ENCODE peak calls at places on chromosomes 1 and 21, in four cellular contexts. F is SJCRH30, U is brain microvascular endothelial cell, H is IMR-90. P is an unnamed sample.

GRCh38 chr21:45152265-45152746 is 77.9 kb downstream of the ADARB1 start:
- DNase-seq in F (no peak), U (peak; percentile 61), H (no peak), P (no peak)

GRCh38 chr1:169091480-169091941 is 15.0 kb upstream of the ATP1B1 start:
- DNase-seq in F (no peak), U (peak; percentile 35), H (peak; percentile 51), P (no peak)

GRCh38 chr1:159023723-159024122 is 14.0 kb downstream of the IFI16 start:
- DNase-seq in F (no peak), U (no peak), H (no peak), P (no peak)

GRCh38 chr1:199302554-199302953 is 663.7 kb downstream of the PTPRC start:
- DNase-seq in F (no peak), U (peak; percentile 42), H (peak; percentile 19), P (no peak)

GRCh38 chr1:10796029-10796944 is at the start of gene CASZ1:
- DNase-seq in F (peak; percentile 89), U (peak; percentile 71), H (peak; percentile 86), P (peak; percentile 71)

GRCh38 chr21:41059871-41060270 is 108.1 kb upstream of the BACE2 start:
- DNase-seq in F (no peak), U (no peak), H (no peak), P (no peak)

GRCh38 chr21:33019885-33020557 is 5.7 kb upstream of the OLIG2 start:
- DNase-seq in F (no peak), U (no peak), H (no peak), P (no peak)

GRCh38 chr1:214331180-214331579 is 50.2 kb downstream of the SMYD2 start:
- DNase-seq in F (no peak), U (no peak), H (no peak), P (no peak)

GRCh38 chr1:207820568-207821463 is 69.0 kb downstream of the CD46 start:
- DNase-seq in F (no peak), U (no peak), H (no peak), P (no peak)

GRCh38 chr1:39639333-39640130 is at the start of gene HEYL:
- DNase-seq in F (peak; percentile 95), U (peak; percentile 42), H (peak; percentile 19), P (no peak)

GRCh38 chr1:108063703-108064102 is 98.7 kb upstream of the VAV3 start:
- DNase-seq in F (peak; percentile 16), U (no peak), H (no peak), P (no peak)

GRCh38 chr21:38303300-38303699 is 46.5 kb downstream of the KCNJ15 start:
- DNase-seq in F (no peak), U (peak; percentile 82), H (peak; percentile 88), P (no peak)

GRCh38 chr21:15520811-15521643 is 208.8 kb upstream of the USP25 start:
- DNase-seq in F (no peak), U (no peak), H (peak; percentile 0), P (no peak)

GRCh38 chr1:85134583-85135455 is 66.0 kb downstream of the SYDE2 start:
- DNase-seq in F (no peak), U (no peak), H (peak; percentile 86), P (no peak)

GRCh38 chr1:110982320-110982719 is 18.6 kb upstream of the LRIF1 start:
- DNase-seq in F (no peak), U (no peak), H (no peak), P (no peak)

GRCh38 chr21:40714516-40714915 is 132.4 kb downstream of the DSCAM start:
- DNase-seq in F (no peak), U (no peak), H (no peak), P (no peak)

GRCh38 chr1:167136191-167136614 is 42.3 kb downstream of the STYXL2 start:
- DNase-seq in F (peak; percentile 76), U (peak; percentile 60), H (peak; percentile 12), P (no peak)

GRCh38 chr1:170765712-170766330 is 101.9 kb downstream of the PRRX1 start:
- DNase-seq in F (no peak), U (peak; percentile 24), H (peak; percentile 64), P (no peak)

GRCh38 chr1:226723640-226724532 is 15.2 kb downstream of the ITPKB start:
- DNase-seq in F (peak; percentile 94), U (peak; percentile 75), H (peak; percentile 73), P (no peak)

GRCh38 chr1:31931241-31932225 is 6.6 kb downstream of the PTP4A2 start:
- DNase-seq in F (no peak), U (no peak), H (peak; percentile 67), P (no peak)

GRCh38 chr1:8463144-8463927 is 145.4 kb downstream of the SLC45A1 start:
- DNase-seq in F (peak; percentile 72), U (peak; percentile 74), H (peak; percentile 89), P (no peak)

GRCh38 chr1:63005812-63006211 is 221.9 kb downstream of the ATG4C start:
- DNase-seq in F (no peak), U (no peak), H (no peak), P (no peak)

GRCh38 chr1:168572669-168573068 is 3.7 kb upstream of the XCL1 start:
- DNase-seq in F (no peak), U (no peak), H (no peak), P (no peak)

GRCh38 chr21:42406201-42406601 is 2.5 kb downstream of the UBASH3A start:
- DNase-seq in F (no peak), U (no peak), H (no peak), P (no peak)

GRCh38 chr1:15732686-15733081 is 3.4 kb upstream of the SLC25A34 start:
- DNase-seq in F (no peak), U (no peak), H (no peak), P (no peak)

GRCh38 chr1:22876359-22877111 is 96.1 kb downstream of the LACTBL1 start:
- DNase-seq in F (peak; percentile 100), U (peak; percentile 52), H (peak; percentile 63), P (no peak)

DNA sequence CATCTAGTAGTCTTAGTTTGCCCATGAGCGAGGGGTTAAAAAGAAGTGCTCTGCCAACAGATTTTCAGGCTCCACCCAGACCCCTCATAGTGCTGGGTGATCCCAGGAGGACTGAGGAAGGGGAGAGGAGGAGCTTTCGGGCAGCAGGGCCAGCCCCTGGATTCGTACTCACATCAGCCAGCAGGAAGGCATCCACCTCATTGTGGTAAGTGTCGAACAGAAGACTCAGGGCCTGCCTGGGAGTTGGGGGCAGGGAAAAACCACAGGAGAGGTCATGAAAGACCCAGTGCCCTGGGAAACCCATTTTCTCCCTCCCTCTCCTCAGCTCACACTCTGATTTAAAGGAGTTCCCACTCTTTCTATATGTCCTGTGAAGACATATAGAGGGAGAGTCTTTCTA is 34.9 kb downstream of the PIK3C2B start:
- DNase-seq in F (no peak), U (no peak), H (no peak), P (no peak)
- H3K27me3 ChIP-seq in F (no peaks in the 10 kb centered on the region), U (peaks cover 3% of the 10 kb centered on the region), H (no peaks in the 10 kb centered on the region), P (no peaks in the 10 kb centered on the region)

GRCh38 chr1:115409097-115409852 is 71.2 kb upstream of the NGF start:
- DNase-seq in F (no peak), U (no peak), H (no peak), P (no peak)
- H3K27me3 ChIP-seq in F (no peaks in the 10 kb centered on the region), U (no peaks in the 10 kb centered on the region), H (no peaks in the 10 kb centered on the region), P (no peaks in the 10 kb centered on the region)

GRCh38 chr1:233328661-233329498 is 1.4 kb downstream of the MAP3K21 start:
- DNase-seq in F (no peak), U (no peak), H (no peak), P (no peak)
- H3K27me3 ChIP-seq in F (peaks cover 2% of the 10 kb centered on the region), U (peaks cover 5% of the 10 kb centered on the region), H (peaks cover 10% of the 10 kb centered on the region), P (no peaks in the 10 kb centered on the region)

GRCh38 chr1:154821083-154821482 is 49.0 kb downstream of the KCNN3 start:
- DNase-seq in F (no peak), U (no peak), H (no peak), P (no peak)

GRCh38 chr1:154822717-154823116 is 47.4 kb downstream of the KCNN3 start:
- DNase-seq in F (no peak), U (no peak), H (no peak), P (no peak)

GRCh38 chr1:154820646-154821045 is 49.4 kb downstream of the KCNN3 start:
- DNase-seq in F (no peak), U (no peak), H (no peak), P (no peak)

GRCh38 chr1:154818911-154819310 is 51.2 kb downstream of the KCNN3 start:
- DNase-seq in F (peak; percentile 51), U (no peak), H (no peak), P (no peak)

DNA sequence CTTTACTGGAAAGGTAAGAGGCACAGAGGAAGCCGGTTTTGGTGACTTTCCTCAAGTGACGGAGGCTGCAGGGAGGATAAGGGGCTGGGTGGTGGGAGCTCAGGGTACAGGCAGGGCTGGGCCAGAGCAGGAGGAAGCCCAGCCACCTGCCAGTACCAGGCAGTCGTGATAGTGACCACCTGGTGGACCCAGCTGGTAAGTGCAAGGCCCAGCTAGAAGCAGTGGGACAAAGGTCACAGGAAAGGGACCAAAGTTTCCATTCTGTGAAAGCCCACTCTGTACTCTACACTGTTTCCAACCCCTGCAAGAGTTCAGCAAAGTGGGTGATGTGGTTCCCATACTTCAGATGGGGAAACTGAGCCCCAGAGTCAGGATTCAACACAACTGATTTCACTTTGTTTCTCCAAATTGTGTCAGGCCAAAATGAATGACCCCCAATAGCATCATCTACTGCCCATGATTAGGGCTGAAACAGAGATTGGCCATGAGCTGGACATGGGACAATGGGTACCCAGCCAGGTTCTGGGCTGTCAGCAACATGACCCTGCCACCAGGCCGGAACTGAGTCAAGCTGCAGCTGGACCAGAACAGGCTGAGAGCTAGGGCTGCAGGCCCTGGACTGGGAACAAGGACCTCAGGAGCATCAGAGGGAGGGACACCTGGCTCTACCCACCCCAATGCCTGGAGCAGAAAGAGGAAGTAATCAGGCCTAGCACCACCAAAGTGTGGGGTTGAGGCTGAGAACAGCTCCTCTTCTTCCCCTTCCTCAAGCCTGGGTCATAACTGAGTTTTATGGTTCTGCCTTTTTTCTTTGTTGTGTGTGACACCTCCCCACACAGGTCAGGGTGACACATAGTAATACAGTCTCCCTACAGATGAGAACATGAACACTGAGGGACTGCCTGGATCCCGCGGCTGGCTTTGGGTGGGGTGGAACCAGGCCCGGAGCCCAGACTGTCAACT is 50.2 kb downstream of the KCNN3 start:
- DNase-seq in F (peak; percentile 32), U (no peak), H (no peak), P (peak; percentile 16)
- H3K27me3 ChIP-seq in F (no peaks in the 10 kb centered on the region), U (no peaks in the 10 kb centered on the region), H (peaks cover 67% of the 10 kb centered on the region), P (no peaks in the 10 kb centered on the region)

GRCh38 chr1:3072178-3072947 is 3.4 kb downstream of the PRDM16 start:
- DNase-seq in F (no peak), U (no peak), H (no peak), P (no peak)

GRCh38 chr1:3070304-3070653 is 1.3 kb downstream of the PRDM16 start:
- DNase-seq in F (no peak), U (no peak), H (no peak), P (no peak)

GRCh38 chr1:3072948-3073519 is 4.0 kb downstream of the PRDM16 start:
- DNase-seq in F (no peak), U (no peak), H (no peak), P (no peak)

GRCh38 chr1:3070654-3071506 is 1.9 kb downstream of the PRDM16 start:
- DNase-seq in F (no peak), U (no peak), H (no peak), P (no peak)

DNA sequence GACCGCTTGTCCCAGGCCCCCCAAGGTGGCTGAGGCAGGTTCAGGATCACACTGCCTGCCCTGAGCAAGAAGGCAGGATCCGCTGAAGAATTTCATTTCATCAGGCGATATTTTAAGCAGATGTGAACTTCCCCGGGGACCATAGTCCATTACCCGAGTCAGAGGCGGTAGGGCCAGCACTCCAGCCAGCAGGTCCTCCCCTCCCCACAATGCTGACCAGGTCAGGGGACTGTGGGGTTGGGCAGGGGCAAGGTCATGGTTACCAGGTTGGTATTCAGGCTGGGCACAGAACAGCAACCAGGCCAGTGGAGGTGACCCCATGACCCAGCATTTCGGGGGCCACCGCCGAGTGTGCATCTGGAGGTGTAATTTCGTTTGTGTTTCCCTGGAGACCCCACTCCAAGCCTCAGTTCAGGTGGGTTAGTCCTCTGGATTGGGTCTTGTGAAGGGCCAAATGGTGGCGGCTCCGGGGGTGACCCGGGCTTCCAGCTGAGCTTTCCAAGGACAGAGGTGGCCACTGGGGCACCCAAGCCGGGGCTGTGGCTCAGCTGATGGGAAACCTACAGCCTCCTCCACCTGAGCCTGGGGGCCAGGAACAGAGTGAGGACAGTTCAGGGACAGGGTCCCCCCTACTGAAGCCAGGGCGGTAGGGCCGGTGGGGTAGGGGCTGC is 2.6 kb downstream of the PRDM16 start:
- DNase-seq in F (no peak), U (no peak), H (no peak), P (no peak)
- H3K27me3 ChIP-seq in F (peaks cover 7% of the 10 kb centered on the region), U (peaks cover 55% of the 10 kb centered on the region), H (peaks cover 65% of the 10 kb centered on the region), P (peaks cover 52% of the 10 kb centered on the region)

P was measured in iPS DF 6.9.